ENCODE peak calls at places on chromosomes 2 and 18, in four cellular contexts. E, Y, D and P are unnamed samples.

GRCh38 chr2:156331572-156332451 is 709 bp downstream of the NR4A2 start:
- DNase-seq in Y (peak), E (peak), D (peak), P (peak)

GRCh38 chr2:128442053-128442751 is 123.5 kb upstream of the HS6ST1 start:
- DNase-seq in D (no peak), E (peak), Y (peak), P (peak)

GRCh38 chr2:20623741-20624155 is 27.1 kb downstream of the HS1BP3 start:
- DNase-seq in D (no peak), E (no peak), Y (no peak), P (no peak)

GRCh38 chr2:523698-524270 is 153.4 kb downstream of the TMEM18 start:
- DNase-seq in E (no peak), D (no peak), Y (no peak), P (no peak)

GRCh38 chr2:219620546-219620945 is 6.9 kb upstream of the SLC4A3 start:
- DNase-seq in E (no peak), D (no peak), Y (no peak), P (no peak)

GRCh38 chr2:20652673-20653575 is 2.0 kb upstream of the HS1BP3 start:
- DNase-seq in E (no peak), D (no peak), Y (no peak), P (no peak)

GRCh38 chr2:85780316-85781092 is 26.7 kb downstream of the ATOH8 start:
- DNase-seq in E (no peak), Y (no peak), D (no peak), P (no peak)

GRCh38 chr18:1361931-1362330 is 457.3 kb downstream of the ADCYAP1 start:
- DNase-seq in D (no peak), E (no peak), Y (no peak), P (no peak)

GRCh38 chr2:218569038-218569431 is 396 bp downstream of the CNOT9 start:
- DNase-seq in Y (no peak), E (peak), D (peak), P (peak)

GRCh38 chr2:177239934-177240600 is 24.5 kb downstream of the NFE2L2 start:
- DNase-seq in E (peak), Y (no peak), D (peak), P (peak)

GRCh38 chr2:71426721-71427120 is 26.6 kb upstream of the DYSF start:
- DNase-seq in E (peak), Y (no peak), D (no peak), P (no peak)

GRCh38 chr2:134258684-134259408 is 5.0 kb downstream of the MGAT5 start:
- DNase-seq in D (no peak), Y (no peak), E (no peak), P (no peak)

DNA sequence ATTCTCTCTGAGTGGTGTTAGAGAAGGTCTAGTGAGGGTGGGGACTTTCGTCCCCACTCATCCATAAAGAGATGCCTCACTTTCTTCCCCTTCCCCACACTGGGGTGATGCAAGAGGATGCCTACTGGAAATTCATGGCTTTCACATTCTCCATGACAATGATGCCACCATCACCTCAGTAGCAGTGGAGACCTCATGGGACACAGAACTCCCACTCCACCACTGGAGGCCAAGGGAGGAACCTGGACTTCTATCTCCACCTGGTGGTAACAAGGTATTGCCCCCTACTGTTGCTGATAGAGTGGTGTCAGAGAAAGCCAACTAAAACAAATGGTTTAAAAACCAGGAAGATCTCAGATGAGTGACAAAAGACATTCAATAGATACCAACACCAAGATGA is 110.9 kb downstream of the INHBB start:
- DNase-seq in E (no peak), D (no peak), Y (no peak), P (no peak)
- TF ChIP-seq CTCF in E (no peak), D (no peak), Y (no peak), P (no peak)

GRCh38 chr2:184425083-184425482 is 173.2 kb upstream of the ZNF804A start:
- DNase-seq in Y (no peak), D (no peak), E (no peak), P (no peak)
- H3K4me3 ChIP-seq in Y (no peak), D (no peak), E (no peak), P (no peak)

GRCh38 chr2:43164686-43165085 is 61.7 kb downstream of the ZFP36L2 start:
- DNase-seq in D (no peak), Y (no peak), E (no peak), P (no peak)

GRCh38 chr2:43161650-43162542 is 64.5 kb downstream of the ZFP36L2 start:
- DNase-seq in Y (no peak), D (no peak), E (no peak), P (no peak)

GRCh38 chr2:43163365-43163715 is 63.1 kb downstream of the ZFP36L2 start:
- DNase-seq in E (no peak), D (no peak), Y (no peak), P (no peak)

GRCh38 chr2:43168016-43168369 is 58.4 kb downstream of the ZFP36L2 start:
- DNase-seq in D (no peak), E (no peak), Y (no peak), P (no peak)

DNA sequence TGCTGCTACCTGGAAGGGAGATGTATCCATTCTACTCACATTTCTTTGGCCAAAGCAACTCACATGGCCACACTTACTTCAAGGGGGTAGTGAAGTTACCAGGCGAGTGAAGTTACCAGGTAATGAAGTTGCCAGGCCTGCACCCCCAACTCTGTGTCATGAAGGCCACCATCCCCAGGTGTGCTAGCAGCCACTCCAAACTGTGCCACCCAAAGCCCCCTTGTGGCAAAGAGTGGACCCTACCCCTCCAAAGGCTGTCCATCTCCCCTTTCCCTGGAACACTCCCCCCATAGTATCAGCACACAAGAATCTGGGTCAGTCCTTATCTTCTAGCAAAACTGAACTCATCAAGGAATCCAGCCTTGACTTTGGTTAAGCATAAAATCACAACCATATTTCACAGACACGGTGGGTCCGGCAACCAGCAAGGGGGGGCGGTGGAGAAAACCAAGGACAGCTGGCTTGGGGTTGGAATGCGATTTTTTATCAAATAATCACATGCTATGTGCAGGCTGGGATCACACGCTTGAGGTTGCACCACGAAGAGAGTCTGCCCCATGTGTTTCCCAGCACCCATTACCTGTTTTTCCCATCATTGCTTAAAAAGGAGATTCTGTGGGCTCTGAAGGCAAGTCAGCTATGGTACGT is 60.9 kb downstream of the ZFP36L2 start:
- DNase-seq in E (no peak), Y (no peak), D (no peak), P (peak)
- TF ChIP-seq CTCF in E (peak), Y (no peak), D (no peak), P (peak)

GRCh38 chr2:101667823-101668222 is 29.7 kb upstream of the MAP4K4 start:
- DNase-seq in D (no peak), Y (no peak), E (no peak), P (no peak)
- H3K4me3 ChIP-seq in D (no peak), Y (no peak), E (no peak), P (no peak)

GRCh38 chr2:61969376-61969775 is 63.9 kb downstream of the COMMD1 start:
- DNase-seq in D (no peak), Y (no peak), E (no peak), P (no peak)

GRCh38 chr2:61967262-61967661 is 61.8 kb downstream of the COMMD1 start:
- DNase-seq in E (peak), D (no peak), Y (no peak), P (peak)

GRCh38 chr2:61966087-61966727 is 60.7 kb downstream of the COMMD1 start:
- DNase-seq in D (no peak), E (no peak), Y (no peak), P (no peak)

DNA sequence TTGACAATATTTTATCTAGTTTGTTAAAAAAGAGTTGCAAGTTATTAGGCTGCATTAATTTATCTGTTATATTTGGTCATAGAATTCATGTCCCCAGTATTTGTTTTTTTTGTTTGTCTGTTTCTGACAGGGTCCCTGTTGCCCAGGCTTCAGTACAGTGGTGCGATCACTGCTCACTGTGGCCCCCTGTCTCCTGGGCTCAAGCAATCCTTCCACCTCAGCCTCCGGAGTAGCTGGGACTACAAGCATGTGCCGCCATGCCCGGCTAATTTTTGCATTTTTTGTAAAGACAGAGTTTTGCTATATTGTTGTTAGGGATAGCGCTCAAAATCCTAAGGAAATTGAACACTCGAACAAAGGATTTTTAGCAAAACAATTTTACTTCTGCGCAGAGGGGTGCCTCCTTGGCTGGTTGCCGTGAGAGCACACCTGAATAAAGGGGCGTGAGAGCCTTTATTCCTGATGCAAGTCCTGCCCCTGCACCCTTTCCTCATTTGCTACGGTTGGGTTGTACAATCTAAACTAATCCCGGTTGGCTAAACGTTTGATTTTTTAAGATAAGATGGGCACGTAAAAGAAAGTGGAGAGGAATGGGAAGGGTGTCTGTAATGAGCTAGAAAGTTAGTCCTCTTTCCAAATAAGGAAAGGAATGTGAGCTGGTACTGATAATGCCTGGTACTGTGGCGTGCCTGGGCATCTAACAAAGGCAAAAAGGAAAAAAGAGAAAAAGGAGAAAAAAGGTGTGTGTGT is 65.5 kb downstream of the COMMD1 start:
- DNase-seq in D (no peak), Y (peak), E (no peak), P (no peak)
- TF ChIP-seq CTCF in D (no peak), Y (no peak), E (peak), P (peak)

GRCh38 chr2:26401739-26402541 is at the start of gene DRC1:
- DNase-seq in Y (peak), D (peak), E (peak), P (peak)
- H3K4me3 ChIP-seq in Y (peak), D (no peak), E (peak), P (peak)